ENCODE peak calls at places on chromosome 19, in five cellular contexts. T is IMR-90, A is endothelial cell of umbilical vein, J is breast epithelium, G is tibial nerve. C is an unnamed sample.

GRCh38 chr19:504634-505033 is 2.7 kb upstream of the TPGS1 start:
- DNase-seq in T (no peak), A (no peak), J (no peak), G (no peak), C (no peak)

GRCh38 chr19:406121-406711 is 2.7 kb downstream of the C2CD4C start:
- DNase-seq in T (no peak), A (no peak), J (peak; percentile 48), G (no peak), C (no peak)

GRCh38 chr19:47641891-47642485 is 33.1 kb downstream of the BICRA start:
- DNase-seq in T (no peak), A (no peak), J (no peak), G (no peak), C (no peak)

GRCh38 chr19:30699871-30700280 is 327.7 kb downstream of the ZNF536 start:
- DNase-seq in T (no peak), A (no peak), J (no peak), G (no peak), C (no peak)

GRCh38 chr19:44752816-44753618 is 4.5 kb downstream of the BCL3 start:
- DNase-seq in T (peak; percentile 99), A (peak; percentile 91), J (peak; percentile 86), G (peak; percentile 80), C (peak; percentile 95)

GRCh38 chr19:33514885-33515485 is 6.6 kb downstream of the PEPD start:
- DNase-seq in T (peak; percentile 32), A (no peak), J (no peak), G (peak; percentile 17), C (peak; percentile 92)

GRCh38 chr19:35194022-35194984 is 34.2 kb downstream of the FAM187B start:
- DNase-seq in T (no peak), A (no peak), J (no peak), G (no peak), C (no peak)

GRCh38 chr19:3474015-3474414 is 6.3 kb downstream of the SMIM24 start:
- DNase-seq in T (no peak), A (no peak), J (no peak), G (no peak), C (no peak)

GRCh38 chr19:52007436-52007804 is 591 bp downstream of the ZNF615 start:
- DNase-seq in T (no peak), A (no peak), J (no peak), G (peak; percentile 6), C (no peak)

GRCh38 chr19:32223595-32224370 is 121.6 kb upstream of the ZNF507 start:
- DNase-seq in T (no peak), A (no peak), J (no peak), G (no peak), C (no peak)

GRCh38 chr19:29439021-29439420 is 86.8 kb upstream of the VSTM2B start:
- DNase-seq in T (no peak), A (no peak), J (no peak), G (no peak), C (no peak)

GRCh38 chr19:32220951-32221350 is 124.5 kb upstream of the ZNF507 start:
- DNase-seq in T (no peak), A (no peak), J (no peak), G (no peak), C (peak; percentile 19)

GRCh38 chr19:44816301-44816700 is 7.4 kb downstream of the BCAM start:
- DNase-seq in T (no peak), A (no peak), J (no peak), G (no peak), C (no peak)

GRCh38 chr19:42401365-42402303 is 11.5 kb upstream of the CNFN start:
- DNase-seq in T (peak; percentile 73), A (peak; percentile 85), J (peak; percentile 87), G (peak; percentile 92), C (peak; percentile 79)

GRCh38 chr19:55472463-55472862 is 4.0 kb upstream of the ZNF628 start:
- DNase-seq in T (peak; percentile 79), A (no peak), J (no peak), G (no peak), C (no peak)

GRCh38 chr19:52453324-52454094 is at the start of gene ZNF578:
- DNase-seq in T (peak; percentile 84), A (peak; percentile 48), J (peak; percentile 69), G (peak; percentile 42), C (peak; percentile 51)

GRCh38 chr19:19444694-19445155 is 39.2 kb downstream of the GATAD2A start:
- DNase-seq in T (peak; percentile 36), A (no peak), J (no peak), G (no peak), C (no peak)

GRCh38 chr19:17473041-17473440 is 2.7 kb downstream of the SLC27A1 start:
- DNase-seq in T (peak; percentile 90), A (peak; percentile 64), J (no peak), G (no peak), C (no peak)

GRCh38 chr19:39413269-39413902 is 917 bp downstream of the PLEKHG2 start:
- DNase-seq in T (peak; percentile 60), A (peak; percentile 71), J (no peak), G (no peak), C (peak; percentile 40)

GRCh38 chr19:30743702-30744101 is 371.5 kb downstream of the ZNF536 start:
- DNase-seq in T (no peak), A (no peak), J (no peak), G (no peak), C (peak; percentile 32)

GRCh38 chr19:14979136-14979497 is 547 bp downstream of the SLC1A6 start:
- DNase-seq in T (no peak), A (no peak), J (no peak), G (no peak), C (no peak)

GRCh38 chr19:928471-929259 is 2.8 kb downstream of the ARID3A start:
- DNase-seq in T (no peak), A (no peak), J (no peak), G (no peak), C (no peak)

GRCh38 chr19:51407631-51408131 is 9.8 kb downstream of the SIGLEC10 start:
- DNase-seq in T (peak; percentile 17), A (peak; percentile 27), J (no peak), G (no peak), C (no peak)

DNA sequence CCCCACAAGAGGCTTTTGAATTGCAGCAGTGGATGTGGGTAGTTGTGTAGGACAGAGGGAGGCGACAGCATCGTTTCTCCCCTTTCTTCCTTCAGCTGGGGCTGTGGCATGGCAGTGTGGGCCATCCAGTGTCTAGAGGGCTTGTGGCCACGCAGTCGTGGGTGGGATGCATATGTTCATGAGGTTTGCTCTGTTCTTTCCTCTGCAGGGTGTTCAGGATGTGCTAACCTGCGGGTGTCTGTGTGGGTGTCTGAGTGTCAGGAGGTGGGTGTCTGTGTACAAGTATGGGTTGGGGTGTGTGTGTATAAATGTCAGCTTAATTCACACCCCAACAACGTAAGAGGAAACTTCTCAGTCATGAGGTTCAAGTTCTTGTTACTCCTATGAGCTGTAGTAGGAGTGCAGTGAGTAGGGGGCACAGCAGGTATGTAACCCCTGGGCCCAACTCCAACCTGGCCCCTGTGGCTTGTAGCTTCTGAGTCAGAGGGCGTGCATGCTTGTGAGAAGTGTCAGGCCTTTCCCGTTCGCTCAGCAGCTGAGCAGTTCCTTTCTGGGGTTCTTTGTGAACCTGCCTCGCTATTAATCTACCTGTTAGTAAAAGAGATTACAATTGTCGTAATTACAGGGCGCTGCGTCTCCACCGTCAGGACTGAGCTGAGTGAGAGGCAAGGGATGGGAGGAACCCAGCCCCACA is 49.0 kb downstream of the NFIX start:
- DNase-seq in T (peak; percentile 62), A (no peak), J (no peak), G (no peak), C (no peak)
- H3K4me1 ChIP-seq in T (peaks cover 33% of the 10 kb centered on the region), A (no peaks in the 10 kb centered on the region), J (peaks cover 37% of the 10 kb centered on the region), G (peaks cover 14% of the 10 kb centered on the region), C (peaks cover under 1% of the 10 kb centered on the region)

DNA sequence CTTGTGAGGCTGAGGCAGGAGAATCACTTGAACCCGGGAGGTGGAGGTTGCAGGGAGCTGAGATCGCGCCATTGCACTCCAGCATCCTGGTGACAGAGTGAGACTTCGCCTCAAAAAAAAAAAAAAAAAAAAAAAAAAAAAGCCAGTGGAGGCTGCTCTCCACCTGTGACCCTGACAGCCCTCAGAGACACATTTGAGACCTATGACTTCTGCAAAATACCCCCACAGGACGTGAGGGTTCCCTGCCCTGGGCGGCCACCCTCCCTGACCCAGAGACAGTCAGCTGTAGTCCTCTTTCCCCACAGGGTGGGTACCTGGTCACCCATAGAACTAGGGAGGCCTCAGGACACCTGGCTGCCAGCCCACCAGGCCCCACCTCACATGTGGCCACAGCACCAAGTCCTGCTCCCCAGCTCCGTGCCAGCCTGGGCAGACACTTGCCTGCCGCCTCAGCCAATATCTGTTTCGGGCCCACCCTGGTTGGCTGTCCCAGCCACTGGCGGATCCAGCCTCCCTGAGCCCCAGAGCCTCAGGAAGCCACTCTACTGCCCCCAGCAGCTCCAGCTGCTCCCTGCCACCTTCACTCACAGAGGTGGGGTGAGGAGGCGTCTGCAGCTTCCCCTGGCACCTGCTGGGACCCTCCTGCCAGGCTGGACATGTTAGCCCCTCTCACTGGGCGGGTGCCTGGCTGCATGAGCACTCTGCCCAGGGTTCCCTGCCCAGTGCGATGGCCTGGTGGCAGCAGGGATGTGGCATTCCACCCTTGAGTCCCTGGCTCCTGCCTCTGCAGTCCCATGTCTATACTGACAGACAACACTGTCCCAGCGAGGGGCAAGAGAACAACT is 7.0 kb downstream of the MKNK2 start:
- DNase-seq in T (no peak), A (no peak), J (no peak), G (no peak), C (peak; percentile 42)
- H3K27ac ChIP-seq in T (no peak overlapping the region), A (no peak overlapping the region), J (peak overlapping the region; percentile 99), G (peak overlapping the region; percentile 99), C (no peak overlapping the region)

GRCh38 chr19:6100284-6100915 is 9.9 kb downstream of the RFX2 start:
- DNase-seq in T (no peak), A (peak; percentile 74), J (no peak), G (no peak), C (no peak)
- H3K4me1 ChIP-seq in T (peaks cover 16% of the 10 kb centered on the region), A (peaks cover 51% of the 10 kb centered on the region), J (no peaks in the 10 kb centered on the region), G (peaks cover 5% of the 10 kb centered on the region), C (peaks cover 16% of the 10 kb centered on the region)

GRCh38 chr19:10653732-10654609 is at the start of gene ILF3:
- DNase-seq in T (peak; percentile 100), A (peak; percentile 100), J (peak; percentile 100), G (peak; percentile 100), C (peak; percentile 100)

GRCh38 chr19:10654610-10655456 is 687 bp downstream of the ILF3 start:
- DNase-seq in T (no peak), A (peak; percentile 34), J (no peak), G (no peak), C (peak; percentile 38)

GRCh38 chr19:10651821-10652220 is 2.3 kb upstream of the ILF3 start:
- DNase-seq in T (no peak), A (no peak), J (no peak), G (no peak), C (no peak)

GRCh38 chr19:10653482-10653731 is 739 bp upstream of the ILF3 start:
- DNase-seq in T (no peak), A (no peak), J (no peak), G (no peak), C (no peak)

DNA sequence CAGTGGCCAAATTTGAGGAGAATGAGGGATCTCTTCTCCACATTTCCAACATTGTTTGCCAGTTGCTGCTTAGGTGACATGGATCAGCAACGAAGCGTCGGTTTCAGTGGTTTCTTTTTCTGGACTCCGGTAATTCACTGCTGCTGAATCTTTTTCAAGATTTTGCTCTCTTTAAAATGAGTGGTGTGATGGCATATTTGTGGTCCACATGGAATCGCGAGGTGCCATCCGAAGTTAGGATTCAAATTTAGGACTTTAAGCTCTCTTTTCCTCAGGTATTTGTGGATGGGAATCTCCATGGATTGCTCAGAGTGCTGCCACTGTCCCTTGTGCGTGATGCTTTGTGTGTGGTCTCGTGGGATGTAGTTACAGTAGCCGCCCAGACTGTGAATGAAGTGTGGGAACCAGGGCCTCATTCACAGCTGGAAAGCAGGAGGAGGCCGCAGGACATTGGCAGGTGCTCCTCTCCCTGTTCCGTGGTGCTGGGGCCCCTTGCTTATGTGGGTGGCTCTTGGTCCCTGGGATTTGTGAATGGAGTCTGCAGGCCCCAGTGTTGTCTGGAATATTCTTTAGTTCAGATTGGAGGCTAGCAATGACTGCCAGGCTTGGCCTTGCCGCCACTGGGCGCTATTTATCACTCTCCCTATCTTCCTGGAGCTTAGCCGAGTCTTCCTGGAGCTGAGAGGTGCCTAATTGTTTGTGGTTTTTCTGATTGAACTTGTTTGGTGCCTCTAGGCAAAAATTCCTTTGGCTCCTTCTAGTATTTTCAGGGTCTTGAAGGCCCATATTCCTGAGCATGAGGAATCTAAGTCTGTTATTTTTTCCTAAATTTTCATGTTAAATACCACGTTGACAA is 1.5 kb downstream of the ILF3 start:
- DNase-seq in T (peak; percentile 44), A (peak; percentile 46), J (no peak), G (no peak), C (peak; percentile 64)
- H3K27ac ChIP-seq in T (peak overlapping the region; percentile 74), A (peak overlapping the region; percentile 71), J (peak overlapping the region; percentile 68), G (peak overlapping the region; percentile 92), C (peak overlapping the region; percentile 97)

C was measured in SJSA1.